ENCODE peak calls at places on chromosome 7, in four cellular contexts. B is HL-60, P is GM12878, K is K562. J is an unnamed sample.

GRCh38 chr7:84729284-84729683 is 457.6 kb downstream of the SEMA3D start:
- DNase-seq in B (no peak), K (no peak), P (no peak), J (no peak)

GRCh38 chr7:118288098-118288497 is 63.6 kb downstream of the ANKRD7 start:
- DNase-seq in K (no peak), B (peak), P (peak), J (no peak)

GRCh38 chr7:270351-270983 is 19.5 kb upstream of the FOXL3 start:
- DNase-seq in B (no peak), K (no peak), P (no peak), J (no peak)

GRCh38 chr7:1957471-1958225 is 275.1 kb downstream of the MAD1L1 start:
- DNase-seq in K (no peak), P (no peak), B (no peak), J (no peak)

GRCh38 chr7:156732091-156732621 is 91.6 kb downstream of the RNF32 start:
- DNase-seq in B (no peak), P (no peak), K (no peak), J (no peak)

GRCh38 chr7:148963583-148964509 is 64.5 kb downstream of the PDIA4 start:
- DNase-seq in B (no peak), K (no peak), P (no peak), J (no peak)

GRCh38 chr7:137958593-137959431 is 43.1 kb downstream of the CREB3L2 start:
- DNase-seq in B (peak), K (peak), P (no peak), J (no peak)

GRCh38 chr7:41701068-41701467 is 1.8 kb downstream of the INHBA start:
- DNase-seq in B (no peak), P (no peak), K (no peak), J (no peak)

GRCh38 chr7:6172331-6173295 is 99.8 kb downstream of the CYTH3 start:
- DNase-seq in P (no peak), K (no peak), B (no peak), J (no peak)

GRCh38 chr7:64875658-64876406 is 27.2 kb upstream of the ZNF273 start:
- DNase-seq in K (no peak), B (no peak), P (no peak), J (no peak)

GRCh38 chr7:129569811-129570215 is 41.7 kb upstream of the NRF1 start:
- DNase-seq in P (no peak), K (no peak), B (no peak), J (no peak)

GRCh38 chr7:151549083-151549482 is 29.4 kb upstream of the RHEB start:
- DNase-seq in P (no peak), B (no peak), K (no peak), J (no peak)

GRCh38 chr7:107742678-107743566 is 1.0 kb upstream of the CBLL1 start:
- DNase-seq in B (peak), K (peak), P (peak), J (peak)

GRCh38 chr7:787332-788240 is 44.7 kb upstream of the SUN1 start:
- DNase-seq in K (no peak), P (no peak), B (no peak), J (no peak)

GRCh38 chr7:16465469-16466086 is at the start of gene SOSTDC1:
- DNase-seq in K (peak), P (no peak), B (no peak), J (no peak)

GRCh38 chr7:42091461-42092229 is 145.4 kb downstream of the GLI3 start:
- DNase-seq in P (no peak), B (no peak), K (no peak), J (no peak)

GRCh38 chr7:105306160-105306784 is 82.4 kb downstream of the SRPK2 start:
- DNase-seq in B (no peak), P (no peak), K (no peak), J (no peak)

GRCh38 chr7:147547252-147547897 is 1043.2 kb upstream of the C7orf33 start:
- DNase-seq in P (no peak), K (no peak), B (peak), J (no peak)

GRCh38 chr7:152664636-152665035 is 11.3 kb downstream of the XRCC2 start:
- DNase-seq in K (no peak), P (no peak), B (no peak), J (no peak)

GRCh38 chr7:6558837-6559236 is 7.6 kb upstream of the GRID2IP start:
- DNase-seq in B (peak), P (no peak), K (peak), J (no peak)

GRCh38 chr7:12686894-12687212 is 580 bp upstream of the ARL4A start:
- DNase-seq in B (no peak), P (no peak), K (peak), J (peak)

GRCh38 chr7:104801022-104801421 is 213.0 kb upstream of the KMT2E start:
- DNase-seq in P (no peak), K (no peak), B (no peak), J (no peak)

GRCh38 chr7:127391591-127392181 is 822 bp downstream of the ZNF800 start:
- DNase-seq in B (peak), K (no peak), P (no peak), J (peak)

GRCh38 chr7:117435475-117436043 is 8.3 kb upstream of the ASZ1 start:
- DNase-seq in P (peak), B (no peak), K (no peak), J (no peak)

GRCh38 chr7:46522354-46522906 is 601.4 kb upstream of the IGFBP3 start:
- DNase-seq in K (no peak), P (no peak), B (no peak), J (no peak)

GRCh38 chr7:126569402-126569801 is 683.3 kb downstream of the GRM8 start:
- DNase-seq in P (peak), K (no peak), B (no peak), J (no peak)

GRCh38 chr7:102993532-102994029 is 80.8 kb downstream of the LRRC17 start:
- DNase-seq in B (peak), P (no peak), K (no peak), J (no peak)

GRCh38 chr7:128863433-128863989 is 855 bp downstream of the ATP6V1F start:
- DNase-seq in K (peak), P (no peak), B (peak), J (peak)

GRCh38 chr7:28955723-28956607 is 2.2 kb downstream of the TRIL start:
- DNase-seq in P (no peak), K (no peak), B (no peak), J (peak)

GRCh38 chr7:12475362-12476063 is 71.8 kb upstream of the VWDE start:
- DNase-seq in K (peak), B (no peak), P (no peak), J (no peak)

GRCh38 chr7:151725844-151726770 is 150.8 kb downstream of the PRKAG2 start:
- DNase-seq in K (no peak), P (no peak), B (no peak), J (no peak)

GRCh38 chr7:33807779-33808482 is 97.4 kb upstream of the BMPER start:
- DNase-seq in P (no peak), B (no peak), K (peak), J (peak)

GRCh38 chr7:132760241-132760616 is 184.0 kb upstream of the PLXNA4 start:
- DNase-seq in P (no peak), K (no peak), B (peak), J (no peak)

GRCh38 chr7:100556541-100556940 is 17.2 kb downstream of the SAP25 start:
- DNase-seq in K (no peak), B (peak), P (no peak), J (no peak)

GRCh38 chr7:101486056-101486763 is 123.5 kb downstream of the COL26A1 start:
- DNase-seq in K (no peak), B (no peak), P (no peak), J (no peak)

GRCh38 chr7:79591275-79591623 is 137.8 kb upstream of the MAGI2 start:
- DNase-seq in B (no peak), K (no peak), P (no peak), J (no peak)

GRCh38 chr7:79598351-79598750 is 144.9 kb upstream of the MAGI2 start:
- DNase-seq in K (no peak), P (no peak), B (no peak), J (no peak)

GRCh38 chr7:79590571-79591274 is 137.3 kb upstream of the MAGI2 start:
- DNase-seq in B (no peak), K (no peak), P (no peak), J (no peak)

DNA sequence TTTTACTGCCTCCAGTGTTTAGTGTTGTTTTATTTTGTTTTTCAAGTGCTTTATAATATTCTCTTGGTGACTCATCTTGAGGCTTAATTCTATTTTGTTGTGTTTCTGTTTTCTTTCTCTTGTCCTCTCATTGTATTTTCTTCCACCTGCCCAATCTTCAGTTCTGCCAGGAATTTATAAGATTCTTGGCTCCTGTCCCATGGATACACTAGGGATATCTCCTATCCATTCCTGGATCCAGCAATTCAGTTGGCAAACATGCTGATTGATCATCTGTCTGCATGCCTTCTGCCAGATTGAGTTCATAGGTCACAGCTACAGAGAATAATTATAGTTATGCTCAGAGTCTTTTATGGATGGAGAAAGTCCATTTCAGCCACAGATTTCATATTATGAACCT is 140.4 kb upstream of the MAGI2 start:
- DNase-seq in K (no peak), B (no peak), P (no peak), J (no peak)
- TF ChIP-seq SPI1 in K (no peak), B (no peak), P (no peak), J (no peak)

GRCh38 chr7:135160098-135160857 is 10.2 kb downstream of the CYREN start:
- DNase-seq in K (peak), B (no peak), P (no peak), J (no peak)
- TF ChIP-seq SPI1 in K (no peak), B (no peak), P (no peak), J (no peak)

GRCh38 chr7:131629203-131629871 is 72.9 kb upstream of the PODXL start:
- DNase-seq in K (no peak), P (no peak), B (no peak), J (no peak)
- TF ChIP-seq SPI1 in K (no peak), P (no peak), B (no peak), J (no peak)

GRCh38 chr7:70389752-70390151 is 742.2 kb upstream of the GALNT17 start:
- DNase-seq in P (no peak), B (no peak), K (no peak), J (no peak)
- TF ChIP-seq SPI1 in P (no peak), B (no peak), K (no peak), J (no peak)

GRCh38 chr7:44460325-44460724 is 30.1 kb downstream of the NUDCD3 start:
- DNase-seq in B (peak), P (peak), K (no peak), J (peak)

GRCh38 chr7:44465490-44465889 is 25.0 kb downstream of the NUDCD3 start:
- DNase-seq in B (no peak), K (no peak), P (no peak), J (no peak)

GRCh38 chr7:44463169-44463808 is 27.2 kb downstream of the NUDCD3 start:
- DNase-seq in K (peak), B (no peak), P (no peak), J (no peak)

GRCh38 chr7:44466300-44467216 is 23.9 kb downstream of the NUDCD3 start:
- DNase-seq in P (no peak), K (no peak), B (no peak), J (no peak)

GRCh38 chr7:44461387-44461786 is 29.1 kb downstream of the NUDCD3 start:
- DNase-seq in P (peak), B (no peak), K (no peak), J (no peak)
- TF ChIP-seq SPI1 in P (no peak), B (no peak), K (no peak), J (no peak)

DNA sequence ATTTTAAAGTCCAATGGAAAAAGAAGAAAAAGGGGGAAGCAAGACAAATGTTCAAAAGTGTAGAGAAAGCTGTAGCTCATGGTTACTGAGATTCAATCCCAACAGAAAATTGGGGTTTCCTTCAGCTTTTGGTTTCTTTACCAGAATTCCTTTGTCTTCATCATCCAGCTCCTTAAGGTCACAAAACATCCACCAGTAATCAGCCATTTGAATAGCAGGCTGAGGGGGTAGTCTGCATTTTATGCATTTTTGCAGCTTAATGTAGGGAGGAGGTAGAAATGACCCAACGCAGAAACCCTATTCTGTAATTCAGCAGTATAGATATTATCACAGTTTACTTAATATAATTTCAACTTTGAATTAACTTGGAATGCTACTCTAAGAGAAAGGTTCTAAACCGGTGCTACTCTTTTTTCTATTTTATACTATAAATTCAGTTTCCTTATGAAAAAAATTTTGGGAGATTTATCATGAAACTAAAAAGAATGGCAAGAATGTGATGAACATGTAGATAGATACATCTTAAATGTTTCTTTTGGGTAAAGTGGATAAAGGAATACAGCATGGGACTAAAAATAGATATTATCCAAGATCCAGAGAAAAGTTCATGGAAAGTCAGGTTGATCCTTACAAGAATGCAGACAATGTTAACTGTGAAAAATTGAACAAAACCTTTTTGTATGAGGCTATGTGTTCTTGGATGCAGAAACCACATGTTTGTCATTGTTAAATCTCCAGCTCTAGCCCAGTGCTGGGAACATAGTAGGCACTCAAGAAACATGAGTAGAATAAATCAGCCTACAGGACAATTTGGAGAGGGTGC is 596.9 kb downstream of the PHTF2 start:
- DNase-seq in B (no peak), P (no peak), K (no peak), J (no peak)
- TF ChIP-seq SPI1 in B (no peak), P (no peak), K (no peak), J (no peak)

GRCh38 chr7:133941496-133941895 is 185.6 kb upstream of the LRGUK start:
- DNase-seq in P (no peak), K (no peak), B (no peak), J (no peak)
- TF ChIP-seq SPI1 in P (no peak), K (no peak), B (no peak), J (no peak)

GRCh38 chr7:91913612-91914011 is 27.1 kb upstream of the AKAP9 start:
- DNase-seq in K (no peak), P (no peak), B (no peak), J (no peak)
- TF ChIP-seq SPI1 in K (no peak), P (no peak), B (no peak), J (no peak)

GRCh38 chr7:134632937-134633540 is 13.6 kb upstream of the BPGM start:
- DNase-seq in K (peak), P (no peak), B (no peak), J (no peak)
- TF ChIP-seq SPI1 in K (no peak), P (no peak), B (no peak), J (no peak)

GRCh38 chr7:27160546-27161213 is 4.2 kb upstream of the HOXA7 start:
- DNase-seq in K (peak), P (peak), B (peak), J (peak)

GRCh38 chr7:27162548-27162848 is 2.8 kb downstream of the HOXA9 start:
- DNase-seq in B (no peak), P (no peak), K (no peak), J (no peak)

GRCh38 chr7:27162930-27163775 is 2.2 kb downstream of the HOXA9 start:
- DNase-seq in K (no peak), B (no peak), P (no peak), J (no peak)

GRCh38 chr7:27161214-27161720 is 4.1 kb downstream of the HOXA9 start:
- DNase-seq in K (peak), P (no peak), B (peak), J (no peak)

GRCh38 chr7:27161721-27162547 is 3.4 kb downstream of the HOXA9 start:
- DNase-seq in P (no peak), B (no peak), K (no peak), J (no peak)
- TF ChIP-seq SPI1 in P (no peak), B (no peak), K (no peak), J (no peak)

J was measured in GM12891.